ENCODE peak calls at places on chromosomes 11 and 22, in eight cellular contexts. One of them, this sample, is unnamed.

GRCh38 chr11:9066432-9066925 is 24.9 kb downstream of the SCUBE2 start:
- DNase-seq in hepatocyte: no peak
- DNase-seq in OCI-LY7: no peak
- DNase-seq in neural progenitor cell: no peak
- DNase-seq in HCT116: no peak
- DNase-seq in GM23248: no peak
- DNase-seq in GM23338: peak
- DNase-seq in MM.1S: no peak
- DNase-seq in this sample: no peak

GRCh38 chr22:48475661-48476345 is 1351.9 kb downstream of the BRD1 start:
- DNase-seq in hepatocyte: no peak
- DNase-seq in OCI-LY7: no peak
- DNase-seq in neural progenitor cell: no peak
- DNase-seq in HCT116: no peak
- DNase-seq in GM23248: no peak
- DNase-seq in GM23338: no peak
- DNase-seq in MM.1S: no peak
- DNase-seq in this sample: no peak

GRCh38 chr11:36118084-36118483 is 171.1 kb downstream of the COMMD9 start:
- DNase-seq in hepatocyte: no peak
- DNase-seq in OCI-LY7: no peak
- DNase-seq in neural progenitor cell: no peak
- DNase-seq in HCT116: no peak
- DNase-seq in GM23248: no peak
- DNase-seq in GM23338: no peak
- DNase-seq in MM.1S: no peak
- DNase-seq in this sample: no peak

GRCh38 chr22:35783943-35784614 is 66.4 kb downstream of the APOL5 start:
- DNase-seq in hepatocyte: no peak
- DNase-seq in OCI-LY7: no peak
- DNase-seq in neural progenitor cell: no peak
- DNase-seq in HCT116: no peak
- DNase-seq in GM23248: peak
- DNase-seq in GM23338: no peak
- DNase-seq in MM.1S: no peak
- DNase-seq in this sample: peak

GRCh38 chr22:48091656-48092223 is 1329.3 kb downstream of the TBC1D22A start:
- DNase-seq in hepatocyte: no peak
- DNase-seq in OCI-LY7: no peak
- DNase-seq in neural progenitor cell: no peak
- DNase-seq in HCT116: no peak
- DNase-seq in GM23248: no peak
- DNase-seq in GM23338: no peak
- DNase-seq in MM.1S: no peak
- DNase-seq in this sample: no peak

GRCh38 chr11:102438311-102439062 is 14.1 kb downstream of the TMEM123 start:
- DNase-seq in hepatocyte: peak
- DNase-seq in OCI-LY7: no peak
- DNase-seq in neural progenitor cell: no peak
- DNase-seq in HCT116: no peak
- DNase-seq in GM23248: peak
- DNase-seq in GM23338: no peak
- DNase-seq in MM.1S: no peak
- DNase-seq in this sample: no peak

GRCh38 chr11:7977251-7977917 is 9.8 kb upstream of the EIF3F start:
- DNase-seq in hepatocyte: no peak
- DNase-seq in OCI-LY7: peak
- DNase-seq in neural progenitor cell: no peak
- DNase-seq in HCT116: no peak
- DNase-seq in GM23248: peak
- DNase-seq in GM23338: peak
- DNase-seq in MM.1S: no peak
- DNase-seq in this sample: peak

GRCh38 chr11:102846292-102846691 is 2.9 kb upstream of the MMP3 start:
- DNase-seq in hepatocyte: no peak
- DNase-seq in OCI-LY7: no peak
- DNase-seq in neural progenitor cell: no peak
- DNase-seq in HCT116: no peak
- DNase-seq in GM23248: no peak
- DNase-seq in GM23338: no peak
- DNase-seq in MM.1S: no peak
- DNase-seq in this sample: peak

GRCh38 chr22:46029574-46030200 is 52.7 kb upstream of the WNT7B start:
- DNase-seq in hepatocyte: no peak
- DNase-seq in OCI-LY7: no peak
- DNase-seq in neural progenitor cell: no peak
- DNase-seq in HCT116: no peak
- DNase-seq in GM23248: no peak
- DNase-seq in GM23338: no peak
- DNase-seq in MM.1S: no peak
- DNase-seq in this sample: no peak

GRCh38 chr11:117750357-117750756 is 46.7 kb downstream of the DSCAML1 start:
- DNase-seq in hepatocyte: no peak
- DNase-seq in OCI-LY7: no peak
- DNase-seq in neural progenitor cell: no peak
- DNase-seq in HCT116: no peak
- DNase-seq in GM23248: no peak
- DNase-seq in GM23338: no peak
- DNase-seq in MM.1S: no peak
- DNase-seq in this sample: no peak

GRCh38 chr22:31173386-31174145 is 13.6 kb downstream of the RNF185 start:
- DNase-seq in hepatocyte: peak
- DNase-seq in OCI-LY7: no peak
- DNase-seq in neural progenitor cell: no peak
- DNase-seq in HCT116: no peak
- DNase-seq in GM23248: peak
- DNase-seq in GM23338: no peak
- DNase-seq in MM.1S: no peak
- DNase-seq in this sample: peak

GRCh38 chr11:37394236-37394870 is 796.3 kb upstream of the RAG2 start:
- DNase-seq in hepatocyte: no peak
- DNase-seq in OCI-LY7: peak
- DNase-seq in neural progenitor cell: no peak
- DNase-seq in HCT116: no peak
- DNase-seq in GM23248: no peak
- DNase-seq in GM23338: no peak
- DNase-seq in MM.1S: no peak
- DNase-seq in this sample: peak

GRCh38 chr22:38109391-38110000 is 988 bp downstream of the BAIAP2L2 start:
- DNase-seq in hepatocyte: no peak
- DNase-seq in OCI-LY7: peak
- DNase-seq in neural progenitor cell: peak
- DNase-seq in HCT116: no peak
- DNase-seq in GM23248: no peak
- DNase-seq in GM23338: peak
- DNase-seq in MM.1S: no peak
- DNase-seq in this sample: no peak

GRCh38 chr22:48520888-48521600 is 1306.6 kb downstream of the BRD1 start:
- DNase-seq in hepatocyte: no peak
- DNase-seq in OCI-LY7: peak
- DNase-seq in neural progenitor cell: no peak
- DNase-seq in HCT116: no peak
- DNase-seq in GM23248: no peak
- DNase-seq in GM23338: no peak
- DNase-seq in MM.1S: no peak
- DNase-seq in this sample: no peak

GRCh38 chr11:59247535-59248227 is 35.0 kb upstream of the MPEG1 start:
- DNase-seq in hepatocyte: no peak
- DNase-seq in OCI-LY7: no peak
- DNase-seq in neural progenitor cell: no peak
- DNase-seq in HCT116: no peak
- DNase-seq in GM23248: peak
- DNase-seq in GM23338: no peak
- DNase-seq in MM.1S: no peak
- DNase-seq in this sample: peak

GRCh38 chr11:68798221-68798813 is 43.4 kb downstream of the CPT1A start:
- DNase-seq in hepatocyte: no peak
- DNase-seq in OCI-LY7: peak
- DNase-seq in neural progenitor cell: peak
- DNase-seq in HCT116: no peak
- DNase-seq in GM23248: peak
- DNase-seq in GM23338: peak
- DNase-seq in MM.1S: no peak
- DNase-seq in this sample: peak

GRCh38 chr11:2892215-2893020 is 6.8 kb upstream of the CDKN1C start:
- DNase-seq in hepatocyte: peak
- DNase-seq in OCI-LY7: peak
- DNase-seq in neural progenitor cell: peak
- DNase-seq in HCT116: no peak
- DNase-seq in GM23248: peak
- DNase-seq in GM23338: peak
- DNase-seq in MM.1S: peak
- DNase-seq in this sample: peak

GRCh38 chr11:11428714-11429113 is 75.7 kb upstream of the CSNK2A3 start:
- DNase-seq in hepatocyte: no peak
- DNase-seq in OCI-LY7: no peak
- DNase-seq in neural progenitor cell: no peak
- DNase-seq in HCT116: no peak
- DNase-seq in GM23248: no peak
- DNase-seq in GM23338: no peak
- DNase-seq in MM.1S: no peak
- DNase-seq in this sample: no peak

GRCh38 chr11:575324-575995 is 810 bp upstream of the PHRF1 start:
- DNase-seq in hepatocyte: no peak
- DNase-seq in OCI-LY7: peak
- DNase-seq in neural progenitor cell: peak
- DNase-seq in HCT116: peak
- DNase-seq in GM23248: peak
- DNase-seq in GM23338: peak
- DNase-seq in MM.1S: no peak
- DNase-seq in this sample: peak

GRCh38 chr11:30326114-30326783 is 3.3 kb downstream of the ARL14EP start:
- DNase-seq in hepatocyte: no peak
- DNase-seq in OCI-LY7: no peak
- DNase-seq in neural progenitor cell: no peak
- DNase-seq in HCT116: no peak
- DNase-seq in GM23248: peak
- DNase-seq in GM23338: no peak
- DNase-seq in MM.1S: no peak
- DNase-seq in this sample: peak

GRCh38 chr11:100680070-100680469 is 7.0 kb upstream of the ARHGAP42 start:
- DNase-seq in hepatocyte: no peak
- DNase-seq in OCI-LY7: no peak
- DNase-seq in neural progenitor cell: no peak
- DNase-seq in HCT116: no peak
- DNase-seq in GM23248: no peak
- DNase-seq in GM23338: no peak
- DNase-seq in MM.1S: no peak
- DNase-seq in this sample: no peak

GRCh38 chr11:126585388-126586302 is 230.2 kb downstream of the ST3GAL4 start:
- DNase-seq in hepatocyte: peak
- DNase-seq in OCI-LY7: no peak
- DNase-seq in neural progenitor cell: peak
- DNase-seq in HCT116: no peak
- DNase-seq in GM23248: peak
- DNase-seq in GM23338: peak
- DNase-seq in MM.1S: no peak
- DNase-seq in this sample: peak

GRCh38 chr11:95097209-95097608 is 7.6 kb downstream of the ENDOD1 start:
- DNase-seq in hepatocyte: no peak
- DNase-seq in OCI-LY7: no peak
- DNase-seq in neural progenitor cell: no peak
- DNase-seq in HCT116: no peak
- DNase-seq in GM23248: no peak
- DNase-seq in GM23338: no peak
- DNase-seq in MM.1S: no peak
- DNase-seq in this sample: no peak

GRCh38 chr11:1931326-1931725 is 11.8 kb downstream of the TNNT3 start:
- DNase-seq in hepatocyte: no peak
- DNase-seq in OCI-LY7: no peak
- DNase-seq in neural progenitor cell: no peak
- DNase-seq in HCT116: no peak
- DNase-seq in GM23248: peak
- DNase-seq in GM23338: no peak
- DNase-seq in MM.1S: no peak
- DNase-seq in this sample: no peak

DNA sequence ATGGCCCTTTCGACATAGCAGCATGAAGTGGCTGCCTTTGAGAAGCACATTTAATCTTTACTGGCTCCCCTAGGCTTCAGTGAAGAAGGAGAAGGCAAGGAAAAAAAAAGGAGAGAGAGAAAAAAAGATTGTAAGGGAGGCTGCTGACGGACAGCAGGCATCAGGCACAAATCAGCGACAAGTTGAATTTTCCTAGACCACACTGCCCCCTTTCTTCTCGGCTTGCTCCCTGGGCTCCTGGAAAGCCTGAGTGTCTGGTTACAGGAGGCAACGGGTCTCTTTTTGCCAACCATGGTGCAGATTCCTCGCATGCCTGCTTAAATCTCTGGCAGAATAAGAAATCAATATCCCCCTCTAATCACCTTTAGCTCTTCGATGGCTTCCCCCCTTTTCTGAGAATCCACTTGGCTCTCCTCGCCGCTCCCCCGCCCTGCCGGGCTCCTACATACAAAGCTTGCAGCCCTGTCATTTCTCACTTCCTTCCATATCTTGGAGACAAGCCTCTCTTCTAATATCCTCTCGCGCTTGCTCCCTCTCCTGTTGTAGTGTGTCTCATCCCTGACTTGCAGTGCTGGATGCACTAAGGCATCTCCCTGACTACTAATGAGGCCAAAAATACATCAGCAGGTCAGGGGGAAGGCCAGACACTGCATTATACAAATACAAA is 14.3 kb downstream of the BLID start:
- DNase-seq in hepatocyte: peak
- DNase-seq in OCI-LY7: no peak
- DNase-seq in neural progenitor cell: peak
- DNase-seq in HCT116: no peak
- DNase-seq in GM23248: peak
- DNase-seq in GM23338: peak
- DNase-seq in MM.1S: no peak
- DNase-seq in this sample: no peak
- H3K4me3 ChIP-seq in hepatocyte: peak
- H3K4me3 ChIP-seq in OCI-LY7: no peak
- H3K4me3 ChIP-seq in neural progenitor cell: peak
- H3K4me3 ChIP-seq in HCT116: no peak
- H3K4me3 ChIP-seq in GM23248: peak
- H3K4me3 ChIP-seq in GM23338: peak
- H3K4me3 ChIP-seq in MM.1S: no peak
- H3K4me3 ChIP-seq in this sample: no peak

GRCh38 chr11:61125310-61125684 is 23.0 kb downstream of the CD5 start:
- DNase-seq in hepatocyte: no peak
- DNase-seq in OCI-LY7: no peak
- DNase-seq in neural progenitor cell: no peak
- DNase-seq in HCT116: no peak
- DNase-seq in GM23248: no peak
- DNase-seq in GM23338: no peak
- DNase-seq in MM.1S: no peak
- DNase-seq in this sample: no peak
- TF ChIP-seq EZH2phosphoT487 in hepatocyte: no peak
- TF ChIP-seq EZH2phosphoT487 in OCI-LY7: no peak
- TF ChIP-seq EZH2phosphoT487 in neural progenitor cell: no peak
- TF ChIP-seq EZH2phosphoT487 in HCT116: no peak
- TF ChIP-seq EZH2phosphoT487 in GM23248: no peak
- TF ChIP-seq EZH2phosphoT487 in GM23338: no peak
- TF ChIP-seq EZH2phosphoT487 in MM.1S: no peak
- TF ChIP-seq EZH2phosphoT487 in this sample: no peak

GRCh38 chr11:86696004-86696403 is 23.6 kb upstream of the ME3 start:
- DNase-seq in hepatocyte: peak
- DNase-seq in OCI-LY7: no peak
- DNase-seq in neural progenitor cell: no peak
- DNase-seq in HCT116: peak
- DNase-seq in GM23248: peak
- DNase-seq in GM23338: no peak
- DNase-seq in MM.1S: no peak
- DNase-seq in this sample: peak
- H3K27ac ChIP-seq in hepatocyte: no peak
- H3K27ac ChIP-seq in OCI-LY7: no peak
- H3K27ac ChIP-seq in neural progenitor cell: no peak
- H3K27ac ChIP-seq in HCT116: no peak
- H3K27ac ChIP-seq in GM23248: peak
- H3K27ac ChIP-seq in GM23338: no peak
- H3K27ac ChIP-seq in MM.1S: no peak
- H3K27ac ChIP-seq in this sample: peak

GRCh38 chr11:74592063-74592440 is 330 bp upstream of the POLD3 start:
- DNase-seq in hepatocyte: no peak
- DNase-seq in OCI-LY7: no peak
- DNase-seq in neural progenitor cell: no peak
- DNase-seq in HCT116: no peak
- DNase-seq in GM23248: peak
- DNase-seq in GM23338: no peak
- DNase-seq in MM.1S: no peak
- DNase-seq in this sample: no peak
- H3K4me3 ChIP-seq in hepatocyte: peak
- H3K4me3 ChIP-seq in OCI-LY7: peak
- H3K4me3 ChIP-seq in neural progenitor cell: peak
- H3K4me3 ChIP-seq in HCT116: peak
- H3K4me3 ChIP-seq in GM23248: peak
- H3K4me3 ChIP-seq in GM23338: peak
- H3K4me3 ChIP-seq in MM.1S: peak
- H3K4me3 ChIP-seq in this sample: peak

This sample was measured in PC-3.